ENCODE peak calls at places on chromosomes 4 and X, in seven cellular contexts. U is foreskin fibroblast, X is transverse colon, D is mammary epithelial cell, E is body of pancreas, A is fibroblast of lung, T is OCI-LY7. Y is an unnamed sample.

GRCh38 chr4:8768357-8768999 is 103.2 kb downstream of the HMX1 start:
- DNase-seq in U (no peak), X (no peak), E (no peak), A (no peak), D (no peak), T (no peak), Y (no peak)

GRCh38 chr4:2931765-2932560 is 31.2 kb downstream of the NOP14 start:
- DNase-seq in T (peak; percentile 82), E (peak; percentile 68), D (no peak), X (peak; percentile 61), U (no peak), A (no peak), Y (no peak)

GRCh38 chrX:101931104-101931493 is 728 bp downstream of the ZMAT1 start:
- DNase-seq in A (no peak), D (no peak), U (no peak), X (no peak), T (no peak), E (no peak), Y (no peak)

GRCh38 chr4:39151120-39151713 is 31.1 kb upstream of the WDR19 start:
- DNase-seq in A (peak; percentile 73), T (peak; percentile 65), E (no peak), U (peak; percentile 9), D (no peak), X (no peak), Y (peak; percentile 48)

GRCh38 chr4:64713256-64713840 is 304.1 kb upstream of the TECRL start:
- DNase-seq in X (no peak), A (peak; percentile 0), D (peak; percentile 34), U (no peak), T (peak; percentile 42), E (no peak), Y (peak; percentile 27)

GRCh38 chr4:17072483-17072882 is 174.0 kb upstream of the LDB2 start:
- DNase-seq in U (no peak), E (no peak), D (no peak), A (no peak), X (no peak), T (no peak), Y (no peak)

GRCh38 chr4:68895561-68896198 is 55.9 kb downstream of the UGT2A3 start:
- DNase-seq in X (no peak), A (no peak), T (no peak), E (no peak), U (no peak), D (no peak), Y (no peak)

GRCh38 chr4:41745292-41746024 is 3.1 kb downstream of the PHOX2B start:
- DNase-seq in E (no peak), X (no peak), A (no peak), U (no peak), D (no peak), T (no peak), Y (no peak)

GRCh38 chr4:7607156-7607910 is 172.6 kb upstream of the PSAPL1 start:
- DNase-seq in U (no peak), E (peak; percentile 10), T (no peak), A (no peak), D (no peak), X (no peak), Y (no peak)

GRCh38 chrX:15675490-15675921 is 10.9 kb upstream of the CLTRN start:
- DNase-seq in E (peak; percentile 87), X (peak; percentile 91), A (no peak), D (peak; percentile 95), U (peak; percentile 59), T (peak; percentile 80), Y (peak; percentile 62)

GRCh38 chr4:126748736-126749135 is 884.0 kb upstream of the INTU start:
- DNase-seq in E (no peak), X (no peak), U (peak; percentile 39), T (no peak), A (peak; percentile 12), D (peak; percentile 31), Y (no peak)

GRCh38 chr4:118680808-118681207 is 4.4 kb upstream of the METTL14 start:
- DNase-seq in T (no peak), U (no peak), D (no peak), A (no peak), E (no peak), X (no peak), Y (no peak)

GRCh38 chrX:13076176-13076956 is 31.9 kb upstream of the FAM9C start:
- DNase-seq in D (peak; percentile 17), T (no peak), X (no peak), U (no peak), E (no peak), A (no peak), Y (no peak)

GRCh38 chrX:40543661-40544328 is 37.0 kb upstream of the ATP6AP2 start:
- DNase-seq in E (peak; percentile 47), T (peak; percentile 48), X (no peak), A (peak; percentile 64), U (peak; percentile 30), D (peak; percentile 55), Y (peak; percentile 52)

GRCh38 chrX:111854778-111855490 is 21.0 kb upstream of the TRPC5OS start:
- DNase-seq in T (peak; percentile 1), U (no peak), A (no peak), X (no peak), D (peak; percentile 17), E (peak; percentile 25), Y (no peak)

GRCh38 chr4:88522702-88523324 is 763 bp downstream of the PYURF start:
- DNase-seq in U (no peak), A (peak; percentile 55), T (peak; percentile 13), D (peak; percentile 52), E (peak; percentile 27), X (peak; percentile 30), Y (no peak)

GRCh38 chrX:154855256-154855655 is 20.8 kb upstream of the SMIM9 start:
- DNase-seq in E (no peak), U (no peak), D (no peak), X (no peak), A (no peak), T (no peak), Y (no peak)

GRCh38 chrX:102720237-102721168 is at the start of gene GPRASP3:
- DNase-seq in E (peak; percentile 84), D (peak; percentile 63), T (no peak), A (peak; percentile 82), U (peak; percentile 50), X (peak; percentile 80), Y (peak; percentile 56)

GRCh38 chr4:41324861-41325260 is 68.1 kb downstream of the UCHL1 start:
- DNase-seq in U (no peak), A (no peak), E (no peak), D (no peak), X (no peak), T (no peak), Y (no peak)

GRCh38 chr4:168877779-168878491 is 132.1 kb downstream of the CBR4 start:
- DNase-seq in E (peak; percentile 43), X (no peak), A (peak; percentile 39), D (peak; percentile 48), U (no peak), T (no peak), Y (no peak)

GRCh38 chr4:164997324-164997723 is 19.9 kb upstream of the TRIM61 start:
- DNase-seq in D (peak; percentile 38), A (peak; percentile 4), E (no peak), U (no peak), T (peak; percentile 20), X (peak; percentile 25), Y (no peak)

GRCh38 chr4:94076498-94076897 is 131.2 kb upstream of the SMARCAD1 start:
- DNase-seq in U (no peak), D (no peak), E (no peak), A (no peak), T (peak; percentile 0), X (no peak), Y (no peak)

GRCh38 chrX:19911784-19912183 is 24.4 kb upstream of the SH3KBP1 start:
- DNase-seq in A (no peak), T (no peak), E (no peak), D (no peak), X (no peak), U (no peak), Y (no peak)
- H3K4me3 ChIP-seq in A (no peak overlapping the region), T (no peak overlapping the region), E (no peak overlapping the region), D (no peak overlapping the region), X (no peak overlapping the region), U (no peak overlapping the region), Y (no peak overlapping the region)

GRCh38 chr4:37802068-37802666 is 24.3 kb upstream of the PGM2 start:
- DNase-seq in T (peak; percentile 61), D (peak; percentile 69), A (peak; percentile 80), E (peak; percentile 75), U (peak; percentile 56), X (peak; percentile 68), Y (peak; percentile 65)
- TF ChIP-seq CTCF in T (peak; percentile 73), D (peak; percentile 66), A (peak; percentile 75), E (peak; percentile 96), U (peak; percentile 62), X (peak; percentile 39), Y (peak; percentile 87)

DNA sequence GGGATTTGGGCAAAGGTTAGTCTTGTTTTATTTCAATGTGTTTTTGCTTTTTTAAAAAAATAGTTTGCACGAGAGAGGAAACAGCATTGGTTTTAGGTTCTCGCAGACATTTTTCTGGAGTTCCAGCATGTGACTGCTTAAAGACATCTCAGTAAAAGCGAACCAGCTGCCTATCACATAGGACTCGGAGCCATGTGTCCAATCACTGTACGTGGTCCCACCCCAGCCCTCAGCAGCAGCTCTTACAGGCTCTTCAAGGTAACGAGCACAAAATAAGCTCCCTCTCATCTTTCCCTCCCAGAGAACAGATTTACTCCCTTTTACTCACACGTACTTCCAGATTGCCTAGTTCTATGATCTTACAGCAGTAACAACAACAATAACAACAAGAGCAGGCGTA is 68.7 kb downstream of the MCF2 start:
- DNase-seq in D (no peak), T (no peak), E (no peak), A (no peak), U (no peak), X (no peak), Y (no peak)
- H3K4me3 ChIP-seq in D (no peak overlapping the region), T (no peak overlapping the region), E (no peak overlapping the region), A (no peak overlapping the region), U (no peak overlapping the region), X (no peak overlapping the region), Y (no peak overlapping the region)

GRCh38 chrX:130330706-130331105 is 9.0 kb upstream of the SLC25A14 start:
- DNase-seq in X (peak; percentile 47), T (peak; percentile 69), A (peak; percentile 47), E (peak; percentile 57), D (peak; percentile 46), U (peak; percentile 9), Y (peak; percentile 41)
- TF ChIP-seq CTCF in X (peak; percentile 30), T (peak; percentile 83), A (peak; percentile 58), E (peak; percentile 58), D (peak; percentile 50), U (peak; percentile 57), Y (peak; percentile 64)

DNA sequence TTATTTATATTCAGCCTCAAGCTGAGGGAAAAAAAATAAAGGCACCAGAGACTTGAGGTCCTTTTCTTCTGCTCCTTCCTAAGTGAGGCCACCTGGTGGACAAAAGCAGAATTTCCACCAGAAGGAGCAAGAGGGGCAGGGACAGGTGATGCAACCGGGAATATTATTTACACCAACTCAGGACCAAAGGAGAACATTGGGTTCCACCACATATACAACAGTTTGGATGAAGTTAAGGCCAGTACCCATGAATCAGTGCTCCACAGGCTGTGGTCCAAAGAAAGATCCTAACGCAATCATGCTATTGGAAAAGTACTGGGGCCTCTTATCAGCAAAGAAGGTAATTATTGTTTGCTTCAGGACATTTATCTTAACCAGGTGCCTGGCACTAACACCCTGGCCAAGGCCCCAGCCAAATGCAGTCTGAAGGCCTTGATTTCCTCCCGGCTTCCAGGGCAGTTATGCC is 57.4 kb downstream of the TSC22D3 start:
- DNase-seq in T (peak; percentile 76), X (peak; percentile 88), A (peak; percentile 92), E (peak; percentile 88), U (no peak), D (peak; percentile 69), Y (no peak)
- H3K4me3 ChIP-seq in T (no peak overlapping the region), X (no peak overlapping the region), A (no peak overlapping the region), E (no peak overlapping the region), U (no peak overlapping the region), D (no peak overlapping the region), Y (no peak overlapping the region)

Y was measured in LNCaP clone FGC.